ENCODE peak calls at places on chromosomes 11 and 22, in six cellular contexts. One of them, this sample, is unnamed. For H3K9me3, the result is how much of the 10 kb centered on the place peaks cover.

GRCh38 chr11:91296628-91297027 is 928.0 kb upstream of the FAT3 start:
- DNase-seq in AG04450: peak
- DNase-seq in neural progenitor cell: no peak
- DNase-seq in iPS DF 6.9: no peak
- DNase-seq in upper lobe of right lung: no peak
- DNase-seq in CD8-positive, alpha-beta memory T cell: no peak
- DNase-seq in this sample: no peak

GRCh38 chr11:131877246-131877645 is 506.8 kb downstream of the NTM start:
- DNase-seq in iPS DF 6.9: no peak
- DNase-seq in neural progenitor cell: no peak
- DNase-seq in upper lobe of right lung: no peak
- DNase-seq in CD8-positive, alpha-beta memory T cell: no peak
- DNase-seq in AG04450: no peak
- DNase-seq in this sample: no peak

GRCh38 chr11:33699515-33700424 is 856 bp downstream of the C11orf91 start:
- DNase-seq in AG04450: no peak
- DNase-seq in iPS DF 6.9: no peak
- DNase-seq in neural progenitor cell: no peak
- DNase-seq in upper lobe of right lung: no peak
- DNase-seq in CD8-positive, alpha-beta memory T cell: no peak
- DNase-seq in this sample: no peak

GRCh38 chr22:20946080-20946986 is 20.7 kb upstream of the AIFM3 start:
- DNase-seq in iPS DF 6.9: no peak
- DNase-seq in neural progenitor cell: no peak
- DNase-seq in CD8-positive, alpha-beta memory T cell: no peak
- DNase-seq in upper lobe of right lung: no peak
- DNase-seq in AG04450: no peak
- DNase-seq in this sample: no peak

GRCh38 chr11:126317681-126318641 is 14.1 kb downstream of the DCPS start:
- DNase-seq in upper lobe of right lung: peak
- DNase-seq in neural progenitor cell: no peak
- DNase-seq in AG04450: no peak
- DNase-seq in CD8-positive, alpha-beta memory T cell: no peak
- DNase-seq in iPS DF 6.9: no peak
- DNase-seq in this sample: no peak

GRCh38 chr11:1310772-1311468 is 1.5 kb upstream of the TOLLIP start:
- DNase-seq in AG04450: no peak
- DNase-seq in neural progenitor cell: no peak
- DNase-seq in iPS DF 6.9: no peak
- DNase-seq in upper lobe of right lung: no peak
- DNase-seq in CD8-positive, alpha-beta memory T cell: peak
- DNase-seq in this sample: peak

GRCh38 chr11:134049303-134049702 is 19.6 kb upstream of the JAM3 start:
- DNase-seq in AG04450: no peak
- DNase-seq in CD8-positive, alpha-beta memory T cell: no peak
- DNase-seq in neural progenitor cell: no peak
- DNase-seq in upper lobe of right lung: peak
- DNase-seq in iPS DF 6.9: no peak
- DNase-seq in this sample: no peak

GRCh38 chr11:19766206-19766605 is 53.6 kb downstream of the NAV2 start:
- DNase-seq in neural progenitor cell: peak
- DNase-seq in AG04450: no peak
- DNase-seq in iPS DF 6.9: no peak
- DNase-seq in upper lobe of right lung: no peak
- DNase-seq in CD8-positive, alpha-beta memory T cell: no peak
- DNase-seq in this sample: no peak

GRCh38 chr22:44242946-44243724 is 62.4 kb downstream of the PARVG start:
- DNase-seq in AG04450: no peak
- DNase-seq in CD8-positive, alpha-beta memory T cell: no peak
- DNase-seq in neural progenitor cell: no peak
- DNase-seq in iPS DF 6.9: no peak
- DNase-seq in upper lobe of right lung: no peak
- DNase-seq in this sample: peak

GRCh38 chr11:70126494-70126893 is 48.4 kb downstream of the ANO1 start:
- DNase-seq in CD8-positive, alpha-beta memory T cell: no peak
- DNase-seq in upper lobe of right lung: no peak
- DNase-seq in iPS DF 6.9: no peak
- DNase-seq in neural progenitor cell: no peak
- DNase-seq in AG04450: no peak
- DNase-seq in this sample: no peak

GRCh38 chr22:31083377-31083768 is 2.3 kb downstream of the SMTN start:
- DNase-seq in AG04450: no peak
- DNase-seq in CD8-positive, alpha-beta memory T cell: no peak
- DNase-seq in upper lobe of right lung: no peak
- DNase-seq in iPS DF 6.9: no peak
- DNase-seq in neural progenitor cell: no peak
- DNase-seq in this sample: no peak

GRCh38 chr22:31080848-31081649 is at the start of gene SMTN:
- DNase-seq in CD8-positive, alpha-beta memory T cell: peak
- DNase-seq in AG04450: peak
- DNase-seq in neural progenitor cell: peak
- DNase-seq in iPS DF 6.9: peak
- DNase-seq in upper lobe of right lung: peak
- DNase-seq in this sample: peak

GRCh38 chr22:31081963-31082605 is 966 bp downstream of the SMTN start:
- DNase-seq in upper lobe of right lung: no peak
- DNase-seq in neural progenitor cell: no peak
- DNase-seq in AG04450: no peak
- DNase-seq in iPS DF 6.9: no peak
- DNase-seq in CD8-positive, alpha-beta memory T cell: no peak
- DNase-seq in this sample: no peak

GRCh38 chr22:31083923-31084810 is 3.0 kb downstream of the SMTN start:
- DNase-seq in upper lobe of right lung: no peak
- DNase-seq in AG04450: no peak
- DNase-seq in neural progenitor cell: no peak
- DNase-seq in iPS DF 6.9: no peak
- DNase-seq in CD8-positive, alpha-beta memory T cell: no peak
- DNase-seq in this sample: no peak

GRCh38 chr22:31082606-31083376 is 1.7 kb downstream of the SMTN start:
- DNase-seq in CD8-positive, alpha-beta memory T cell: no peak
- DNase-seq in neural progenitor cell: peak
- DNase-seq in AG04450: no peak
- DNase-seq in upper lobe of right lung: no peak
- DNase-seq in iPS DF 6.9: no peak
- DNase-seq in this sample: peak
- H3K4me3 ChIP-seq in CD8-positive, alpha-beta memory T cell: no peak
- H3K4me3 ChIP-seq in neural progenitor cell: no peak
- H3K4me3 ChIP-seq in AG04450: peak
- H3K4me3 ChIP-seq in upper lobe of right lung: peak
- H3K4me3 ChIP-seq in iPS DF 6.9: no peak
- H3K4me3 ChIP-seq in this sample: no peak

DNA sequence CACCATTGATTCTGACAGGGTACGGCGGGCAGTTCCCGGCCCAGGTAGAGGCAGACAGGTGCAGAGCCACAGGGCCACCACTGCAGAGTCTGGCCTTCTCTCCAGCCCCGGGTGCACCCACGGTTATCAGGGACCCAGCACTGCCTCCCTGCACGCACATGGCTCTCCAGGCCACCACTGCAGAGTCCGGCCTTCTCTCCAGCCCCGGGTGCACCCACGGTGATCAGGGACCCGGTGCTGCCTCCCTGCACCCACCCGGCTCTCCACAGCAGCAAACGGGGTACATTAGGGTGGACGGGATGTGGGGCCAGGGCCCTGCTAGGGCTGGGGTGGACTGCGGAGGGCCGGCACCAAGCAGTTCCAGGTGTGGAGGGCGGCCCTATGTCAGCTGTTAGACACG is 272.9 kb downstream of the BRD1 start:
- DNase-seq in neural progenitor cell: no peak
- DNase-seq in upper lobe of right lung: peak
- DNase-seq in iPS DF 6.9: no peak
- DNase-seq in CD8-positive, alpha-beta memory T cell: no peak
- DNase-seq in AG04450: no peak
- DNase-seq in this sample: peak
- H3K9me3 ChIP-seq in neural progenitor cell: under half
- H3K9me3 ChIP-seq in upper lobe of right lung: under half
- H3K9me3 ChIP-seq in iPS DF 6.9: under half
- H3K9me3 ChIP-seq in CD8-positive, alpha-beta memory T cell: under half
- H3K9me3 ChIP-seq in AG04450: half or more
- H3K9me3 ChIP-seq in this sample: under half

GRCh38 chr11:75239551-75240290 is 853 bp upstream of the TPBGL start:
- DNase-seq in iPS DF 6.9: no peak
- DNase-seq in AG04450: no peak
- DNase-seq in upper lobe of right lung: no peak
- DNase-seq in CD8-positive, alpha-beta memory T cell: no peak
- DNase-seq in neural progenitor cell: no peak
- DNase-seq in this sample: peak

GRCh38 chr11:75241906-75242644 is 1.5 kb downstream of the TPBGL start:
- DNase-seq in neural progenitor cell: no peak
- DNase-seq in AG04450: no peak
- DNase-seq in iPS DF 6.9: no peak
- DNase-seq in upper lobe of right lung: no peak
- DNase-seq in CD8-positive, alpha-beta memory T cell: no peak
- DNase-seq in this sample: no peak

GRCh38 chr11:75241036-75241905 is 697 bp downstream of the TPBGL start:
- DNase-seq in neural progenitor cell: peak
- DNase-seq in AG04450: peak
- DNase-seq in iPS DF 6.9: no peak
- DNase-seq in CD8-positive, alpha-beta memory T cell: peak
- DNase-seq in upper lobe of right lung: peak
- DNase-seq in this sample: peak

GRCh38 chr11:75238595-75239245 is 1.9 kb upstream of the TPBGL start:
- DNase-seq in upper lobe of right lung: no peak
- DNase-seq in neural progenitor cell: no peak
- DNase-seq in iPS DF 6.9: no peak
- DNase-seq in AG04450: no peak
- DNase-seq in CD8-positive, alpha-beta memory T cell: no peak
- DNase-seq in this sample: peak

GRCh38 chr11:75240381-75241035 is at the start of gene TPBGL:
- DNase-seq in neural progenitor cell: peak
- DNase-seq in iPS DF 6.9: no peak
- DNase-seq in CD8-positive, alpha-beta memory T cell: no peak
- DNase-seq in upper lobe of right lung: peak
- DNase-seq in AG04450: no peak
- DNase-seq in this sample: peak
- H3K4me3 ChIP-seq in neural progenitor cell: peak
- H3K4me3 ChIP-seq in iPS DF 6.9: peak
- H3K4me3 ChIP-seq in CD8-positive, alpha-beta memory T cell: no peak
- H3K4me3 ChIP-seq in upper lobe of right lung: peak
- H3K4me3 ChIP-seq in AG04450: peak
- H3K4me3 ChIP-seq in this sample: peak

GRCh38 chr11:6307879-6308278 is 12.4 kb downstream of the CAVIN3 start:
- DNase-seq in upper lobe of right lung: no peak
- DNase-seq in CD8-positive, alpha-beta memory T cell: no peak
- DNase-seq in AG04450: no peak
- DNase-seq in iPS DF 6.9: no peak
- DNase-seq in neural progenitor cell: peak
- DNase-seq in this sample: no peak
- H3K9me3 ChIP-seq in upper lobe of right lung: under half
- H3K9me3 ChIP-seq in CD8-positive, alpha-beta memory T cell: under half
- H3K9me3 ChIP-seq in AG04450: under half
- H3K9me3 ChIP-seq in iPS DF 6.9: under half
- H3K9me3 ChIP-seq in neural progenitor cell: under half
- H3K9me3 ChIP-seq in this sample: under half

GRCh38 chr11:117817213-117818035 is 7.1 kb downstream of the FXYD2 start:
- DNase-seq in AG04450: peak
- DNase-seq in neural progenitor cell: peak
- DNase-seq in upper lobe of right lung: peak
- DNase-seq in CD8-positive, alpha-beta memory T cell: peak
- DNase-seq in iPS DF 6.9: peak
- DNase-seq in this sample: peak
- H3K4me3 ChIP-seq in AG04450: no peak
- H3K4me3 ChIP-seq in neural progenitor cell: peak
- H3K4me3 ChIP-seq in upper lobe of right lung: no peak
- H3K4me3 ChIP-seq in CD8-positive, alpha-beta memory T cell: no peak
- H3K4me3 ChIP-seq in iPS DF 6.9: no peak
- H3K4me3 ChIP-seq in this sample: peak

DNA sequence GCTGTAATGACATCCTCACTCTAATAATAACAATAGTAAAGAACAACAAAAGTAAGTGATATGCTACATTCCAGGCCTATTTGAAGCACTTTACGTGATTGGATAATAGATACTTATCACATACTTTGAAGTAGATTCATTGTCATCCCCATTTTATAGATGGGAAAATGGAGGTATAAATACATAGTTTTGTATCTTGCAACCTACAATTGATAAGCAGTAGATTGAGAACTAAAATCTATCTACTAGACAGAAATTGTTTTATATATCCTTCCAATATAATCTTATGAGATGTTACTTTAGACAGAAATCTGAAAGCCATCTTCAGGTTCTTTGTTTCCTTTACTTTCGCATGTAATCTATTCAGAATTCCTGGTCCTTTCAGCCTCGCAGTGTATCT is 104.6 kb upstream of the CD44 start:
- DNase-seq in neural progenitor cell: no peak
- DNase-seq in upper lobe of right lung: no peak
- DNase-seq in CD8-positive, alpha-beta memory T cell: no peak
- DNase-seq in AG04450: no peak
- DNase-seq in iPS DF 6.9: no peak
- DNase-seq in this sample: no peak
- H3K9me3 ChIP-seq in neural progenitor cell: under half
- H3K9me3 ChIP-seq in upper lobe of right lung: under half
- H3K9me3 ChIP-seq in CD8-positive, alpha-beta memory T cell: under half
- H3K9me3 ChIP-seq in AG04450: under half
- H3K9me3 ChIP-seq in iPS DF 6.9: under half
- H3K9me3 ChIP-seq in this sample: under half

GRCh38 chr11:121389651-121390050 is 62.5 kb upstream of the SORL1 start:
- DNase-seq in iPS DF 6.9: no peak
- DNase-seq in AG04450: no peak
- DNase-seq in CD8-positive, alpha-beta memory T cell: no peak
- DNase-seq in upper lobe of right lung: no peak
- DNase-seq in neural progenitor cell: peak
- DNase-seq in this sample: peak
- H3K4me3 ChIP-seq in iPS DF 6.9: no peak
- H3K4me3 ChIP-seq in AG04450: no peak
- H3K4me3 ChIP-seq in CD8-positive, alpha-beta memory T cell: no peak
- H3K4me3 ChIP-seq in upper lobe of right lung: no peak
- H3K4me3 ChIP-seq in neural progenitor cell: peak
- H3K4me3 ChIP-seq in this sample: no peak

DNA sequence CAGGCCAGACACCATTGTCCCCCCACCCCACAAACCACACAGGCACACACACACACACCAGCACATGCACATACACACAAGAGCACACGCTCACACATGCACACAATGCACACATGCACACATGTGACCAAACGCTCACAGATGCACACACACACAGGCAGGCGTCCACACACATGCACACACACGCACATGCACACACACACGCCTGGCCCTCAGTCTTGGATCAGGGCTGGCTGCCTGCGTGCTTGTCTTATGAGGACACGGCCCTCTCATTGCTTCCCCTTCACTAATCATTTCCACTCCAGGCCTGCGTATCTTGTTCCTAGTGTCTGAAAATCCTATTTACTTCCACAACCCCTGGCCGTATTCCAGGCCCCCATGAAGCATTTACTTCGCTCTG is 740.5 kb downstream of the BRD1 start:
- DNase-seq in upper lobe of right lung: peak
- DNase-seq in neural progenitor cell: no peak
- DNase-seq in CD8-positive, alpha-beta memory T cell: no peak
- DNase-seq in iPS DF 6.9: no peak
- DNase-seq in AG04450: no peak
- DNase-seq in this sample: no peak
- H3K9me3 ChIP-seq in upper lobe of right lung: under half
- H3K9me3 ChIP-seq in neural progenitor cell: under half
- H3K9me3 ChIP-seq in CD8-positive, alpha-beta memory T cell: under half
- H3K9me3 ChIP-seq in iPS DF 6.9: under half
- H3K9me3 ChIP-seq in AG04450: half or more
- H3K9me3 ChIP-seq in this sample: under half